ENCODE peak calls at places on chromosomes 13 and 19, in nine cellular contexts. Z is transverse colon, J is heart left ventricle, A is T follicular helper cell, N is ecto neural progenitor cell, U is fibroblast of gingiva, O is endothelial cell, R is foreskin fibroblast, K is HS-5. T is an unnamed sample.

GRCh38 chr19:11263726-11264125 is 1.4 kb upstream of the DOCK6 start:
- DNase-seq in Z (no peak), J (no peak), A (no peak), N (no peak), U (no peak), O (no peak), R (no peak), K (no peak), T (no peak)

GRCh38 chr13:105412171-105412570 is 1123.3 kb downstream of the EFNB2 start:
- DNase-seq in Z (no peak), J (no peak), A (no peak), N (no peak), U (no peak), O (no peak), R (no peak), K (no peak), T (no peak)

GRCh38 chr19:49196527-49197240 is 39.1 kb downstream of the TRPM4 start:
- DNase-seq in Z (peak; percentile 59), J (peak; percentile 75), A (no peak), N (no peak), U (no peak), O (no peak), R (no peak), K (no peak), T (peak; percentile 12)

GRCh38 chr13:76239031-76239680 is 603.0 kb downstream of the LMO7 start:
- DNase-seq in Z (no peak), J (no peak), A (no peak), N (no peak), U (peak; percentile 76), O (no peak), R (no peak), K (no peak), T (no peak)

GRCh38 chr19:56348289-56348877 is 33.7 kb upstream of the ZSCAN5A start:
- DNase-seq in Z (no peak), J (no peak), A (no peak), N (no peak), U (no peak), O (no peak), R (peak; percentile 16), K (no peak), T (peak; percentile 13)

GRCh38 chr13:44249439-44249838 is 124.2 kb upstream of the SERP2 start:
- DNase-seq in Z (peak; percentile 29), J (peak; percentile 79), A (no peak), N (peak; percentile 53), U (peak; percentile 82), O (no peak), R (peak; percentile 89), K (no peak), T (no peak)

GRCh38 chr19:38173324-38174041 is 50.5 kb downstream of the DPF1 start:
- DNase-seq in Z (no peak), J (peak; percentile 87), A (no peak), N (no peak), U (peak; percentile 63), O (no peak), R (peak; percentile 78), K (no peak), T (no peak)

GRCh38 chr19:8593931-8594330 is 16.6 kb downstream of the ADAMTS10 start:
- DNase-seq in Z (no peak), J (no peak), A (no peak), N (no peak), U (no peak), O (no peak), R (no peak), K (no peak), T (no peak)

GRCh38 chr19:39104104-39104708 is 20.0 kb downstream of the ACP7 start:
- DNase-seq in Z (no peak), J (no peak), A (no peak), N (no peak), U (no peak), O (no peak), R (no peak), K (no peak), T (no peak)

GRCh38 chr13:47337781-47338507 is 441.1 kb upstream of the HTR2A start:
- DNase-seq in Z (no peak), J (no peak), A (no peak), N (peak; percentile 52), U (peak; percentile 33), O (no peak), R (peak; percentile 81), K (no peak), T (peak; percentile 1)

GRCh38 chr13:95553614-95554385 is 1.3 kb downstream of the CLDN10 start:
- DNase-seq in Z (no peak), J (no peak), A (no peak), N (peak; percentile 60), U (no peak), O (peak; percentile 23), R (no peak), K (no peak), T (peak; percentile 34)

GRCh38 chr13:28574617-28575142 is 79.8 kb upstream of the FLT1 start:
- DNase-seq in Z (peak; percentile 46), J (no peak), A (no peak), N (no peak), U (peak; percentile 65), O (peak; percentile 50), R (peak; percentile 94), K (peak; percentile 81), T (no peak)

GRCh38 chr13:110529522-110530311 is 31.8 kb downstream of the RAB20 start:
- DNase-seq in Z (no peak), J (no peak), A (no peak), N (no peak), U (no peak), O (no peak), R (no peak), K (no peak), T (no peak)

GRCh38 chr13:21616205-21616604 is 12.2 kb upstream of the MICU2 start:
- DNase-seq in Z (no peak), J (no peak), A (no peak), N (no peak), U (no peak), O (no peak), R (no peak), K (no peak), T (no peak)

GRCh38 chr19:55452381-55453325 is 8.8 kb downstream of the ISOC2 start:
- DNase-seq in Z (peak; percentile 46), J (peak; percentile 85), A (no peak), N (peak; percentile 97), U (peak; percentile 50), O (peak; percentile 54), R (peak; percentile 80), K (no peak), T (peak; percentile 91)

GRCh38 chr19:1526979-1527649 is 3.2 kb downstream of the PLK5 start:
- DNase-seq in Z (no peak), J (peak; percentile 24), A (no peak), N (no peak), U (no peak), O (no peak), R (no peak), K (no peak), T (no peak)

GRCh38 chr19:10424011-10424637 is 3.8 kb downstream of the PDE4A start:
- DNase-seq in Z (peak; percentile 86), J (peak; percentile 91), A (no peak), N (peak; percentile 93), U (peak; percentile 56), O (peak; percentile 91), R (peak; percentile 86), K (no peak), T (peak; percentile 84)

GRCh38 chr13:53052675-53053074 is 24.1 kb downstream of the OLFM4 start:
- DNase-seq in Z (no peak), J (no peak), A (no peak), N (no peak), U (no peak), O (no peak), R (no peak), K (no peak), T (no peak)

GRCh38 chr19:2399582-2399981 is 27.8 kb downstream of the TIMM13 start:
- DNase-seq in Z (no peak), J (no peak), A (no peak), N (no peak), U (no peak), O (no peak), R (no peak), K (no peak), T (no peak)

GRCh38 chr13:112246731-112247470 is 129.3 kb upstream of the SPACA7 start:
- DNase-seq in Z (no peak), J (no peak), A (no peak), N (peak; percentile 36), U (no peak), O (no peak), R (no peak), K (no peak), T (no peak)

GRCh38 chr13:76481738-76482137 is 404.5 kb downstream of the KCTD12 start:
- DNase-seq in Z (no peak), J (no peak), A (no peak), N (no peak), U (no peak), O (no peak), R (no peak), K (no peak), T (no peak)

GRCh38 chr13:50033696-50034095 is 18.5 kb downstream of the KCNRG start:
- DNase-seq in Z (no peak), J (no peak), A (no peak), N (no peak), U (peak; percentile 55), O (no peak), R (peak; percentile 59), K (no peak), T (peak; percentile 52)

GRCh38 chr19:5934779-5935472 is 20.9 kb downstream of the CAPS start:
- DNase-seq in Z (no peak), J (no peak), A (no peak), N (no peak), U (peak; percentile 88), O (no peak), R (peak; percentile 92), K (no peak), T (peak; percentile 75)

GRCh38 chr19:12676384-12676792 is 5.3 kb downstream of the DHPS start:
- DNase-seq in Z (peak; percentile 86), J (peak; percentile 88), A (peak; percentile 73), N (peak; percentile 91), U (peak; percentile 55), O (peak; percentile 92), R (peak; percentile 87), K (peak; percentile 51), T (peak; percentile 83)

GRCh38 chr19:49570138-49570856 is 10.1 kb downstream of the NOSIP start:
- DNase-seq in Z (peak; percentile 73), J (no peak), A (peak; percentile 62), N (peak; percentile 61), U (peak; percentile 69), O (peak; percentile 64), R (peak; percentile 85), K (peak; percentile 58), T (peak; percentile 91)

GRCh38 chr19:43362179-43362578 is 8.7 kb downstream of the CD177 start:
- DNase-seq in Z (no peak), J (no peak), A (no peak), N (no peak), U (no peak), O (no peak), R (no peak), K (no peak), T (no peak)

GRCh38 chr19:13573268-13573667 is 67.0 kb upstream of the CACNA1A start:
- DNase-seq in Z (no peak), J (no peak), A (no peak), N (peak; percentile 52), U (no peak), O (no peak), R (no peak), K (no peak), T (no peak)

GRCh38 chr13:47678201-47678963 is 322.7 kb downstream of the SUCLA2 start:
- DNase-seq in Z (no peak), J (no peak), A (no peak), N (no peak), U (no peak), O (no peak), R (peak; percentile 17), K (no peak), T (no peak)

GRCh38 chr19:32224371-32225244 is 120.8 kb upstream of the ZNF507 start:
- DNase-seq in Z (peak; percentile 56), J (peak; percentile 75), A (peak; percentile 14), N (peak; percentile 79), U (peak; percentile 20), O (peak; percentile 87), R (peak; percentile 79), K (no peak), T (peak; percentile 58)

GRCh38 chr19:28213476-28214082 is 999.4 kb downstream of the UQCRFS1 start:
- DNase-seq in Z (no peak), J (no peak), A (no peak), N (no peak), U (no peak), O (no peak), R (no peak), K (no peak), T (no peak)

T was measured in cardiac muscle cell.